ENCODE peak calls at places on chromosomes 7 and 10, in six cellular contexts. J is left kidney; N is activated CD4-positive, alpha-beta T cell treated with anti-CD3 and anti-CD28 coated beads, Interleukin-2, amount 10 ng/mL, durations not matched to agents 7 days and 5 days; W is NCI-H2081 treated with DMSO at 0.1 percent for 48 hours; C is glutamatergic neuron; M is pancreas. L is an unnamed sample.

GRCh38 chr10:118595598-118596425 is at the start of gene PRLHR:
- DNase-seq in C (peak; percentile 59), N (no peak), W (no peak), M (peak; percentile 82), J (peak; percentile 92), L (no peak)

GRCh38 chr10:122051609-122052385 is 62.8 kb downstream of the TACC2 start:
- DNase-seq in W (no peak), C (peak; percentile 47), M (no peak), J (peak; percentile 86), N (no peak), L (no peak)

GRCh38 chr7:50667338-50667737 is 102.1 kb upstream of the DDC start:
- DNase-seq in J (no peak), W (no peak), M (no peak), N (no peak), C (no peak), L (peak; percentile 77)

GRCh38 chr7:43756368-43757072 is 2.0 kb upstream of the BLVRA start:
- DNase-seq in N (no peak), C (no peak), W (no peak), M (no peak), J (no peak), L (no peak)

GRCh38 chr7:92695308-92696261 is 105.4 kb upstream of the FAM133B start:
- DNase-seq in J (peak; percentile 93), N (no peak), W (no peak), M (peak; percentile 64), C (peak; percentile 24), L (peak; percentile 87)

GRCh38 chr7:136189506-136189998 is 212.4 kb upstream of the MTPN start:
- DNase-seq in M (no peak), W (no peak), N (no peak), C (no peak), J (no peak), L (no peak)

GRCh38 chr10:7572435-7572834 is 94.3 kb downstream of the ITIH5 start:
- DNase-seq in N (no peak), J (peak; percentile 36), C (no peak), M (no peak), W (no peak), L (no peak)

GRCh38 chr7:90412458-90413184 is 9.4 kb downstream of the CLDN12 start:
- DNase-seq in M (no peak), W (no peak), J (peak; percentile 10), N (peak; percentile 24), C (peak; percentile 23), L (peak; percentile 77)

GRCh38 chr7:20508109-20508508 is 107.4 kb upstream of the ABCB5 start:
- DNase-seq in M (no peak), C (no peak), W (no peak), N (no peak), J (no peak), L (no peak)

GRCh38 chr10:79081353-79082034 is 12.7 kb downstream of the ZMIZ1 start:
- DNase-seq in M (no peak), N (no peak), C (peak; percentile 59), J (no peak), W (no peak), L (no peak)

GRCh38 chr10:132395704-132396494 is 1.1 kb upstream of the PWWP2B start:
- DNase-seq in C (peak; percentile 89), J (peak; percentile 82), W (no peak), N (no peak), M (peak; percentile 89), L (peak; percentile 82)

GRCh38 chr7:46011501-46011900 is 90.4 kb upstream of the IGFBP3 start:
- DNase-seq in C (no peak), N (no peak), M (no peak), W (no peak), J (no peak), L (no peak)

GRCh38 chr7:67843001-67843400 is 846.4 kb downstream of the TYW1 start:
- DNase-seq in C (no peak), J (no peak), W (no peak), N (no peak), M (no peak), L (no peak)

GRCh38 chr7:22584179-22584578 is 84.2 kb upstream of the STEAP1B start:
- DNase-seq in W (no peak), N (no peak), C (no peak), M (no peak), J (no peak), L (no peak)

GRCh38 chr7:28105234-28105633 is 75.4 kb downstream of the JAZF1 start:
- DNase-seq in W (no peak), M (no peak), N (no peak), J (peak; percentile 37), C (no peak), L (no peak)